ENCODE peak calls at places on chromosomes 13 and 19, in seven cellular contexts. One of them, this sample, is unnamed.

GRCh38 chr13:72004236-72004635 is 137.2 kb upstream of the DACH1 start:
- DNase-seq in transverse colon: no peak
- DNase-seq in HL-60: no peak
- DNase-seq in psoas muscle: no peak
- DNase-seq in heart right ventricle: no peak
- DNase-seq in astrocyte of the cerebellum: no peak
- DNase-seq in Caco-2: no peak
- DNase-seq in this sample: no peak

GRCh38 chr19:38734426-38735256 is 9.6 kb downstream of the CAPN12 start:
- DNase-seq in transverse colon: peak; percentile 56
- DNase-seq in HL-60: no peak
- DNase-seq in psoas muscle: no peak
- DNase-seq in heart right ventricle: no peak
- DNase-seq in astrocyte of the cerebellum: no peak
- DNase-seq in Caco-2: no peak
- DNase-seq in this sample: no peak

GRCh38 chr13:44420376-44421220 is 47.0 kb downstream of the SERP2 start:
- DNase-seq in transverse colon: no peak
- DNase-seq in HL-60: no peak
- DNase-seq in psoas muscle: no peak
- DNase-seq in heart right ventricle: no peak
- DNase-seq in astrocyte of the cerebellum: no peak
- DNase-seq in Caco-2: no peak
- DNase-seq in this sample: no peak

GRCh38 chr13:31409678-31410356 is 210.0 kb downstream of the B3GLCT start:
- DNase-seq in transverse colon: no peak
- DNase-seq in HL-60: no peak
- DNase-seq in psoas muscle: no peak
- DNase-seq in heart right ventricle: no peak
- DNase-seq in astrocyte of the cerebellum: peak; percentile 43
- DNase-seq in Caco-2: no peak
- DNase-seq in this sample: no peak

GRCh38 chr13:113207890-113208423 is 512 bp downstream of the PCID2 start:
- DNase-seq in transverse colon: peak; percentile 43
- DNase-seq in HL-60: no peak
- DNase-seq in psoas muscle: peak; percentile 43
- DNase-seq in heart right ventricle: peak; percentile 39
- DNase-seq in astrocyte of the cerebellum: no peak
- DNase-seq in Caco-2: peak; percentile 64
- DNase-seq in this sample: no peak

GRCh38 chr19:45601524-45602522 is at the start of gene GPR4:
- DNase-seq in transverse colon: no peak
- DNase-seq in HL-60: no peak
- DNase-seq in psoas muscle: no peak
- DNase-seq in heart right ventricle: peak; percentile 51
- DNase-seq in astrocyte of the cerebellum: no peak
- DNase-seq in Caco-2: peak; percentile 72
- DNase-seq in this sample: no peak

GRCh38 chr13:113532156-113532806 is 41.8 kb upstream of the DCUN1D2 start:
- DNase-seq in transverse colon: no peak
- DNase-seq in HL-60: no peak
- DNase-seq in psoas muscle: no peak
- DNase-seq in heart right ventricle: peak; percentile 45
- DNase-seq in astrocyte of the cerebellum: no peak
- DNase-seq in Caco-2: peak; percentile 80
- DNase-seq in this sample: no peak

GRCh38 chr19:4952945-4953344 is 16.0 kb upstream of the KDM4B start:
- DNase-seq in transverse colon: no peak
- DNase-seq in HL-60: no peak
- DNase-seq in psoas muscle: no peak
- DNase-seq in heart right ventricle: no peak
- DNase-seq in astrocyte of the cerebellum: no peak
- DNase-seq in Caco-2: no peak
- DNase-seq in this sample: no peak

GRCh38 chr13:20848944-20849343 is 53.6 kb downstream of the XPO4 start:
- DNase-seq in transverse colon: no peak
- DNase-seq in HL-60: no peak
- DNase-seq in psoas muscle: no peak
- DNase-seq in heart right ventricle: no peak
- DNase-seq in astrocyte of the cerebellum: no peak
- DNase-seq in Caco-2: no peak
- DNase-seq in this sample: no peak

GRCh38 chr19:12464769-12465725 is 19.6 kb downstream of the ZNF709 start:
- DNase-seq in transverse colon: no peak
- DNase-seq in HL-60: no peak
- DNase-seq in psoas muscle: no peak
- DNase-seq in heart right ventricle: no peak
- DNase-seq in astrocyte of the cerebellum: no peak
- DNase-seq in Caco-2: no peak
- DNase-seq in this sample: no peak

GRCh38 chr19:40217921-40218890 is at the start of gene TTC9B:
- DNase-seq in transverse colon: no peak
- DNase-seq in HL-60: no peak
- DNase-seq in psoas muscle: no peak
- DNase-seq in heart right ventricle: no peak
- DNase-seq in astrocyte of the cerebellum: no peak
- DNase-seq in Caco-2: no peak
- DNase-seq in this sample: no peak

GRCh38 chr19:8449830-8450229 is 5.1 kb downstream of the HNRNPM start:
- DNase-seq in transverse colon: no peak
- DNase-seq in HL-60: no peak
- DNase-seq in psoas muscle: no peak
- DNase-seq in heart right ventricle: no peak
- DNase-seq in astrocyte of the cerebellum: no peak
- DNase-seq in Caco-2: peak; percentile 23
- DNase-seq in this sample: no peak

GRCh38 chr13:89465366-89465765 is 1794.2 kb downstream of the SLITRK5 start:
- DNase-seq in transverse colon: no peak
- DNase-seq in HL-60: no peak
- DNase-seq in psoas muscle: no peak
- DNase-seq in heart right ventricle: no peak
- DNase-seq in astrocyte of the cerebellum: peak; percentile 83
- DNase-seq in Caco-2: no peak
- DNase-seq in this sample: no peak

GRCh38 chr19:35562336-35562735 is 1.1 kb downstream of the ATP4A start:
- DNase-seq in transverse colon: no peak
- DNase-seq in HL-60: no peak
- DNase-seq in psoas muscle: no peak
- DNase-seq in heart right ventricle: no peak
- DNase-seq in astrocyte of the cerebellum: no peak
- DNase-seq in Caco-2: no peak
- DNase-seq in this sample: no peak

GRCh38 chr13:44106231-44107152 is 226.8 kb downstream of the LACC1 start:
- DNase-seq in transverse colon: no peak
- DNase-seq in HL-60: no peak
- DNase-seq in psoas muscle: no peak
- DNase-seq in heart right ventricle: no peak
- DNase-seq in astrocyte of the cerebellum: no peak
- DNase-seq in Caco-2: no peak
- DNase-seq in this sample: no peak

GRCh38 chr13:42612021-42612765 is 38.2 kb downstream of the TNFSF11 start:
- DNase-seq in transverse colon: no peak
- DNase-seq in HL-60: no peak
- DNase-seq in psoas muscle: no peak
- DNase-seq in heart right ventricle: no peak
- DNase-seq in astrocyte of the cerebellum: peak; percentile 36
- DNase-seq in Caco-2: no peak
- DNase-seq in this sample: no peak

GRCh38 chr13:61029064-61029463 is 386.6 kb downstream of the PCDH20 start:
- DNase-seq in transverse colon: no peak
- DNase-seq in HL-60: no peak
- DNase-seq in psoas muscle: no peak
- DNase-seq in heart right ventricle: no peak
- DNase-seq in astrocyte of the cerebellum: no peak
- DNase-seq in Caco-2: peak; percentile 22
- DNase-seq in this sample: no peak

GRCh38 chr13:32200741-32201140 is 114.4 kb downstream of the ZAR1L start:
- DNase-seq in transverse colon: no peak
- DNase-seq in HL-60: no peak
- DNase-seq in psoas muscle: no peak
- DNase-seq in heart right ventricle: no peak
- DNase-seq in astrocyte of the cerebellum: no peak
- DNase-seq in Caco-2: no peak
- DNase-seq in this sample: no peak

GRCh38 chr13:84574851-84575250 is 692.6 kb upstream of the SLITRK1 start:
- DNase-seq in transverse colon: no peak
- DNase-seq in HL-60: no peak
- DNase-seq in psoas muscle: no peak
- DNase-seq in heart right ventricle: no peak
- DNase-seq in astrocyte of the cerebellum: peak; percentile 15
- DNase-seq in Caco-2: no peak
- DNase-seq in this sample: no peak

GRCh38 chr19:14101003-14101545 is 10.5 kb upstream of the SAMD1 start:
- DNase-seq in transverse colon: no peak
- DNase-seq in HL-60: no peak
- DNase-seq in psoas muscle: no peak
- DNase-seq in heart right ventricle: no peak
- DNase-seq in astrocyte of the cerebellum: no peak
- DNase-seq in Caco-2: no peak
- DNase-seq in this sample: no peak

GRCh38 chr19:14093117-14093784 is 2.7 kb upstream of the SAMD1 start:
- DNase-seq in transverse colon: no peak
- DNase-seq in HL-60: no peak
- DNase-seq in psoas muscle: no peak
- DNase-seq in heart right ventricle: no peak
- DNase-seq in astrocyte of the cerebellum: no peak
- DNase-seq in Caco-2: no peak
- DNase-seq in this sample: no peak

GRCh38 chr19:14094854-14095253 is 4.3 kb upstream of the SAMD1 start:
- DNase-seq in transverse colon: no peak
- DNase-seq in HL-60: no peak
- DNase-seq in psoas muscle: no peak
- DNase-seq in heart right ventricle: no peak
- DNase-seq in astrocyte of the cerebellum: no peak
- DNase-seq in Caco-2: no peak
- DNase-seq in this sample: no peak

GRCh38 chr19:14096272-14096992 is 5.9 kb upstream of the SAMD1 start:
- DNase-seq in transverse colon: no peak
- DNase-seq in HL-60: no peak
- DNase-seq in psoas muscle: no peak
- DNase-seq in heart right ventricle: no peak
- DNase-seq in astrocyte of the cerebellum: no peak
- DNase-seq in Caco-2: no peak
- DNase-seq in this sample: no peak

DNA sequence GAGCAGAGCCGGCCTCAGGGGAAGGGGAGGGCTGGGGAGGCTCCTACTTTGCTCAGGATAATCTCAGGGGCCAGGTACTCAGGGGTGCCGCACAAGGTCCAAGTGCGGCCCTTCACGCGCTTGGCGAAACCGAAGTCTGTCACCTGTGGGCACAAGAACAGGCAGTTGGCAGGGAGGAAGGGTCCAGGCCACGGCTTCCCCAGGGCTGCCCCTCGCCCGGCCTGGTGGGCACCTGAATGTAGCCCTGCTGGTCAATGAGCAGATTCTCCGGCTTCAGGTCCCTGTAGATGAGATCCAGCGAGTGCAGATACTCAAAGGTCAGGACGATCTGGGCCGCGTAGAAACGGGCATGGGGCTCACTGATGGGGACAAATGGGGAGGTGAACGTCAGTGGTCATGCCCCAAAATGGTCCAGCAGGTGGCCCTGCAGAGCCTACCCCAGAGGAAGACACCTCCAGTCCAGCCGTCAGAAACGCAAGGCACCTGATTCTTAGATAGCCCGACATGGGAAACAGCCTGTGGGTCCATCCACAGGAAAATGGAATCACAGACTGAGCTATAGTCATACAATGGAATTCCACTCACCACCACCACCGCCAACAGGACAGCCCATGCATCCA is 7.1 kb upstream of the SAMD1 start:
- DNase-seq in transverse colon: no peak
- DNase-seq in HL-60: no peak
- DNase-seq in psoas muscle: no peak
- DNase-seq in heart right ventricle: no peak
- DNase-seq in astrocyte of the cerebellum: no peak
- DNase-seq in Caco-2: peak; percentile 35
- DNase-seq in this sample: no peak
- TF ChIP-seq CTCF in transverse colon: peak; percentile 9
- TF ChIP-seq CTCF in HL-60: no peak
- TF ChIP-seq CTCF in psoas muscle: peak; percentile 18
- TF ChIP-seq CTCF in heart right ventricle: peak; percentile 15
- TF ChIP-seq CTCF in astrocyte of the cerebellum: peak; percentile 24
- TF ChIP-seq CTCF in Caco-2: peak; percentile 6
- TF ChIP-seq CTCF in this sample: peak; percentile 22

GRCh38 chr19:54095136-54095858 is 5.3 kb downstream of the OSCAR start:
- DNase-seq in transverse colon: no peak
- DNase-seq in HL-60: no peak
- DNase-seq in psoas muscle: no peak
- DNase-seq in heart right ventricle: no peak
- DNase-seq in astrocyte of the cerebellum: no peak
- DNase-seq in Caco-2: no peak
- DNase-seq in this sample: no peak
- H3K4me3 ChIP-seq in transverse colon: peak overlapping the region; percentile 26
- H3K4me3 ChIP-seq in HL-60: no peak overlapping the region
- H3K4me3 ChIP-seq in psoas muscle: peak overlapping the region; percentile 53
- H3K4me3 ChIP-seq in heart right ventricle: peak overlapping the region; percentile 47
- H3K4me3 ChIP-seq in astrocyte of the cerebellum: peak overlapping the region; percentile 32
- H3K4me3 ChIP-seq in Caco-2: peak overlapping the region; percentile 42
- H3K4me3 ChIP-seq in this sample: no peak overlapping the region

GRCh38 chr13:52850396-52851152 is 2.1 kb upstream of the PCDH8 start:
- DNase-seq in transverse colon: peak; percentile 73
- DNase-seq in HL-60: peak; percentile 38
- DNase-seq in psoas muscle: peak; percentile 73
- DNase-seq in heart right ventricle: peak; percentile 74
- DNase-seq in astrocyte of the cerebellum: no peak
- DNase-seq in Caco-2: peak; percentile 87
- DNase-seq in this sample: no peak

GRCh38 chr13:52852444-52852843 is 4.0 kb upstream of the PCDH8 start:
- DNase-seq in transverse colon: no peak
- DNase-seq in HL-60: no peak
- DNase-seq in psoas muscle: no peak
- DNase-seq in heart right ventricle: no peak
- DNase-seq in astrocyte of the cerebellum: no peak
- DNase-seq in Caco-2: no peak
- DNase-seq in this sample: no peak

GRCh38 chr13:52848455-52849190 is at the start of gene PCDH8:
- DNase-seq in transverse colon: no peak
- DNase-seq in HL-60: no peak
- DNase-seq in psoas muscle: no peak
- DNase-seq in heart right ventricle: no peak
- DNase-seq in astrocyte of the cerebellum: no peak
- DNase-seq in Caco-2: no peak
- DNase-seq in this sample: no peak

GRCh38 chr13:52849727-52850395 is 1.4 kb upstream of the PCDH8 start:
- DNase-seq in transverse colon: no peak
- DNase-seq in HL-60: no peak
- DNase-seq in psoas muscle: no peak
- DNase-seq in heart right ventricle: no peak
- DNase-seq in astrocyte of the cerebellum: no peak
- DNase-seq in Caco-2: no peak
- DNase-seq in this sample: no peak

GRCh38 chr13:52851153-52851962 is 2.9 kb upstream of the PCDH8 start:
- DNase-seq in transverse colon: peak; percentile 40
- DNase-seq in HL-60: no peak
- DNase-seq in psoas muscle: peak; percentile 19
- DNase-seq in heart right ventricle: peak; percentile 23
- DNase-seq in astrocyte of the cerebellum: no peak
- DNase-seq in Caco-2: peak; percentile 59
- DNase-seq in this sample: no peak
- TF ChIP-seq CTCF in transverse colon: no peak
- TF ChIP-seq CTCF in HL-60: no peak
- TF ChIP-seq CTCF in psoas muscle: no peak
- TF ChIP-seq CTCF in heart right ventricle: no peak
- TF ChIP-seq CTCF in astrocyte of the cerebellum: no peak
- TF ChIP-seq CTCF in Caco-2: peak; percentile 4
- TF ChIP-seq CTCF in this sample: no peak

GRCh38 chr13:51729853-51730553 is 74.0 kb downstream of the DHRS12 start:
- DNase-seq in transverse colon: peak; percentile 19
- DNase-seq in HL-60: no peak
- DNase-seq in psoas muscle: peak; percentile 69
- DNase-seq in heart right ventricle: no peak
- DNase-seq in astrocyte of the cerebellum: peak; percentile 65
- DNase-seq in Caco-2: peak; percentile 7
- DNase-seq in this sample: no peak
- H3K4me3 ChIP-seq in transverse colon: no peak overlapping the region
- H3K4me3 ChIP-seq in HL-60: no peak overlapping the region
- H3K4me3 ChIP-seq in psoas muscle: no peak overlapping the region
- H3K4me3 ChIP-seq in heart right ventricle: no peak overlapping the region
- H3K4me3 ChIP-seq in astrocyte of the cerebellum: no peak overlapping the region
- H3K4me3 ChIP-seq in Caco-2: no peak overlapping the region
- H3K4me3 ChIP-seq in this sample: no peak overlapping the region